ENCODE peak calls at places on chromosomes 7 and 10, in ten cellular contexts. Q, R, L, O, F, V, W, B, K and C are unnamed samples.
A peak's percentile ranks its signal among the peaks of the same experiment; 100 is the strongest.

GRCh38 chr7:44163591-44163990 is 22.5 kb upstream of the MYL7 start:
- DNase-seq in Q (no peak), R (peak; percentile 96), L (peak; percentile 74), O (no peak), F (no peak), V (no peak), W (no peak), B (peak; percentile 86), K (peak; percentile 7), C (no peak)

GRCh38 chr7:150407588-150408392 is 28.7 kb downstream of the ZNF775 start:
- DNase-seq in Q (no peak), R (no peak), L (no peak), O (peak; percentile 82), F (no peak), V (no peak), W (no peak), B (no peak), K (no peak), C (no peak)

GRCh38 chr10:126425051-126425450 is 36.8 kb upstream of the ADAM12 start:
- DNase-seq in Q (no peak), R (no peak), L (peak; percentile 36), O (no peak), F (no peak), V (no peak), W (no peak), B (peak; percentile 31), K (no peak), C (no peak)

GRCh38 chr10:4059471-4060138 is 274.6 kb upstream of the KLF6 start:
- DNase-seq in Q (no peak), R (no peak), L (no peak), O (no peak), F (no peak), V (no peak), W (no peak), B (no peak), K (no peak), C (no peak)

GRCh38 chr7:28975987-28976386 is 17.9 kb upstream of the TRIL start:
- DNase-seq in Q (no peak), R (no peak), L (no peak), O (no peak), F (no peak), V (no peak), W (no peak), B (no peak), K (no peak), C (no peak)

GRCh38 chr10:51272580-51272979 is 198.3 kb downstream of the PRKG1 start:
- DNase-seq in Q (no peak), R (no peak), L (no peak), O (no peak), F (no peak), V (no peak), W (no peak), B (no peak), K (no peak), C (no peak)

GRCh38 chr7:157851501-157852067 is 514.8 kb downstream of the DNAJB6 start:
- DNase-seq in Q (no peak), R (peak; percentile 27), L (no peak), O (peak; percentile 91), F (no peak), V (peak; percentile 74), W (no peak), B (no peak), K (no peak), C (no peak)

GRCh38 chr7:112411186-112411795 is 39.0 kb upstream of the IFRD1 start:
- DNase-seq in Q (no peak), R (peak; percentile 31), L (peak; percentile 66), O (no peak), F (no peak), V (peak; percentile 28), W (no peak), B (no peak), K (no peak), C (peak; percentile 16)

GRCh38 chr7:154998481-154998880 is 4.4 kb downstream of the PAXIP1 start:
- DNase-seq in Q (no peak), R (no peak), L (no peak), O (no peak), F (no peak), V (no peak), W (no peak), B (no peak), K (no peak), C (no peak)

GRCh38 chr7:155002411-155003214 is at the start of gene PAXIP1:
- DNase-seq in Q (no peak), R (peak; percentile 13), L (no peak), O (peak; percentile 92), F (peak; percentile 88), V (no peak), W (peak; percentile 78), B (peak; percentile 74), K (no peak), C (peak; percentile 48)

GRCh38 chr7:155003215-155003999 is 483 bp upstream of the PAXIP1 start:
- DNase-seq in Q (peak; percentile 94), R (peak; percentile 71), L (peak; percentile 76), O (peak; percentile 96), F (peak; percentile 97), V (peak; percentile 54), W (peak; percentile 92), B (peak; percentile 86), K (peak; percentile 89), C (peak; percentile 83)

GRCh38 chr7:155001756-155002410 is 1.0 kb downstream of the PAXIP1 start:
- DNase-seq in Q (no peak), R (peak; percentile 3), L (peak; percentile 14), O (no peak), F (peak; percentile 47), V (no peak), W (peak; percentile 55), B (peak; percentile 6), K (no peak), C (no peak)

DNA sequence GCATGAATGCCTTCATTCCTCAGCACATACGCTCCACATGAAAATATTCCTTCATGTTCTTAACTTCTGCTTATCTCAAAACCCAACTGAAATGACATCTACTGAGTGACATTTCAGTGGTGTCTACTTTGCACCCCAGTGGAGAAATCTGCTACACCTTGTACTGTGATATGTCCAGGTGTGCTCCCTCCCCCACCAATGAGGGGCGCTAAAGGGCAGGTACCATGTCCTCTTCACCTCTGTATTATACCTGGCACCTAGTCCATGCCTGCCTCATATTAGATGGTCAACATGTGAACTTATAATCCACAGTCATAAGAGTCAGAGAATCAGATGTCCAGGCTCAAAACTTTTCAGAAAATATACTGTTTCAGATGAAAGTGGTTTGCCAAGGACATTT is 2.1 kb downstream of the PAXIP1 start:
- DNase-seq in Q (no peak), R (no peak), L (no peak), O (no peak), F (no peak), V (no peak), W (peak; percentile 14), B (no peak), K (no peak), C (no peak)
- TF ChIP-seq CTCF in Q (no peak), R (no peak), L (no peak), O (no peak), F (no peak), V (no peak), W (peak; percentile 14), B (peak; percentile 34), K (no peak), C (no peak)

DNA sequence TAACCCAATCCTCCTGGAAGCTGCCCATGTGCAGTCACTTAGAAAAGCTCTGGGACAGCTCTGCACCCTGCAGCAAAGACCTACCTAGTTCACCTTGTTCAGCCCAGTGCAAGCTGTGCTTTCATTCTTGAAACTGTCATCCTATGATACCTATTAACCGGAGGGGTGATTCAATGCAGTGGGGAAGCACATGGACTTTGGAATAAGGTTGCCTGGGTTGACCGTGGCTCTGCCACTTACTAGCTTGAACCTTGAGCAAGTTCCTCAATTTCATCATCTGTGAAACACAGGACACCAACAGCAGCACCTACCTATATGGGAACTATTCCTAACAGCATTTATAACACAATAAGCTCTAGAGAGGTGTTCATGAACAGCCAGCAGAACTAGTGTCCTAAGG is 270.2 kb downstream of the USP6NL start:
- DNase-seq in Q (no peak), R (no peak), L (no peak), O (no peak), F (no peak), V (no peak), W (no peak), B (no peak), K (no peak), C (no peak)
- TF ChIP-seq CTCF in Q (no peak), R (no peak), L (no peak), O (no peak), F (no peak), V (no peak), W (no peak), B (no peak), K (no peak), C (no peak)

GRCh38 chr7:155701972-155702544 is 57.6 kb downstream of the RBM33 start:
- DNase-seq in Q (no peak), R (no peak), L (peak; percentile 13), O (no peak), F (no peak), V (no peak), W (no peak), B (no peak), K (no peak), C (no peak)
- TF ChIP-seq CTCF in Q (no peak), R (no peak), L (peak; percentile 5), O (no peak), F (no peak), V (no peak), W (no peak), B (no peak), K (no peak), C (no peak)

GRCh38 chr10:127971101-127971946 is 64.4 kb downstream of the PTPRE start:
- DNase-seq in Q (no peak), R (no peak), L (no peak), O (no peak), F (no peak), V (no peak), W (no peak), B (no peak), K (peak; percentile 60), C (no peak)

GRCh38 chr10:127968027-127968441 is 61.1 kb downstream of the PTPRE start:
- DNase-seq in Q (no peak), R (no peak), L (no peak), O (no peak), F (no peak), V (no peak), W (no peak), B (no peak), K (no peak), C (no peak)

GRCh38 chr10:127966875-127967274 is 60.0 kb downstream of the PTPRE start:
- DNase-seq in Q (no peak), R (no peak), L (no peak), O (no peak), F (no peak), V (no peak), W (no peak), B (no peak), K (no peak), C (no peak)

GRCh38 chr10:127971973-127972615 is 65.2 kb downstream of the PTPRE start:
- DNase-seq in Q (no peak), R (no peak), L (no peak), O (no peak), F (no peak), V (no peak), W (no peak), B (no peak), K (peak; percentile 58), C (no peak)

DNA sequence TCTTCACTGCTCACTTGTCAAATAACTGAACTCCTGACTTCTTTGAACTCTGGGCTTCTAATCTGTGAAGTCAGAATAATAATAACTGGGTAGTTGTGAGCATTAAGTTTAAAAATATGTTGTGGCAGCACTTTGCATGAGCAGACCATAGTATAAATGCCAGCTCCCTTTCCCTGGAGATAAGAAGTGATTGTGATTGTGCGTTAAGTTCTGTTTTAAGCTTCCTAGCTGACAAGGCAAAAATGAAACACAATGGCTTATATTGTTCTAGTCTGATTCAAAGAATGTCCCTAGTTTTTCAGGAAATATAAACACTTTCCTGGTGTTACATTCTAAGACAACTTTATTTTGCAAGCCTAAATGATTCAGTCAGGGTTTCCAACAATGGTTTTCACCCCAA is 61.8 kb downstream of the PTPRE start:
- DNase-seq in Q (no peak), R (peak; percentile 52), L (peak; percentile 24), O (no peak), F (no peak), V (no peak), W (no peak), B (no peak), K (no peak), C (no peak)
- TF ChIP-seq CTCF in Q (no peak), R (no peak), L (no peak), O (no peak), F (no peak), V (no peak), W (no peak), B (no peak), K (no peak), C (no peak)